ENCODE peak calls at places on chromosomes 12 and 14, in seven cellular contexts. Y is AG04449, A is dorsolateral prefrontal cortex, Q is astrocyte of the spinal cord, G is body of pancreas, F is MM.1S, B is fibroblast of mammary gland. N is an unnamed sample.

GRCh38 chr14:73762375-73762822 is 48.2 kb upstream of the PNMA1 start:
- DNase-seq in Y (no peak), A (no peak), F (peak; percentile 59), Q (no peak), G (no peak), B (no peak), N (no peak)

GRCh38 chr12:72271741-72272661 is at the start of gene TRHDE:
- DNase-seq in G (peak; percentile 75), Y (no peak), A (peak; percentile 25), Q (peak; percentile 76), B (peak; percentile 12), F (no peak), N (no peak)

GRCh38 chr12:88715673-88716072 is 135.4 kb upstream of the KITLG start:
- DNase-seq in Y (no peak), Q (no peak), F (no peak), B (no peak), A (no peak), G (no peak), N (no peak)

GRCh38 chr12:2409656-2410265 is 357.0 kb downstream of the CACNA1C start:
- DNase-seq in A (no peak), Y (no peak), B (no peak), Q (no peak), F (no peak), G (no peak), N (no peak)

GRCh38 chr14:89288114-89288513 is 128.9 kb downstream of the FOXN3 start:
- DNase-seq in Y (no peak), B (no peak), Q (no peak), F (no peak), G (peak; percentile 35), A (no peak), N (no peak)

GRCh38 chr12:129127771-129128170 is 274.5 kb downstream of the GLT1D1 start:
- DNase-seq in G (no peak), Y (no peak), Q (no peak), B (no peak), F (no peak), A (no peak), N (no peak)

GRCh38 chr14:103495854-103496253 is 26.8 kb downstream of the CKB start:
- DNase-seq in F (no peak), B (no peak), Y (no peak), Q (no peak), G (no peak), A (no peak), N (no peak)

GRCh38 chr12:42862055-42862454 is 272.5 kb upstream of the PRICKLE1 start:
- DNase-seq in F (no peak), A (no peak), B (no peak), G (no peak), Y (no peak), Q (peak; percentile 29), N (peak; percentile 60)

GRCh38 chr12:63915105-63915830 is 70.8 kb downstream of the SRGAP1 start:
- DNase-seq in F (no peak), G (no peak), Q (peak; percentile 72), B (peak; percentile 78), Y (no peak), A (no peak), N (peak; percentile 51)

GRCh38 chr12:3295225-3295624 is 195.8 kb upstream of the PRMT8 start:
- DNase-seq in Y (no peak), Q (no peak), G (no peak), F (no peak), B (no peak), A (no peak), N (no peak)

GRCh38 chr12:64383675-64384074 is 6.9 kb downstream of the C12orf56 start:
- DNase-seq in Y (no peak), F (no peak), A (no peak), G (no peak), B (peak; percentile 19), Q (no peak), N (no peak)

GRCh38 chr12:5562581-5562980 is 130.7 kb downstream of the NTF3 start:
- DNase-seq in Q (no peak), F (no peak), Y (no peak), A (no peak), B (no peak), G (no peak), N (no peak)

GRCh38 chr12:52130695-52131094 is 51.2 kb downstream of the SMIM41 start:
- DNase-seq in A (no peak), G (no peak), B (no peak), Q (no peak), F (no peak), Y (no peak), N (no peak)

GRCh38 chr14:73833530-73834257 is 17.9 kb upstream of the PTGR2 start:
- DNase-seq in F (no peak), G (peak; percentile 48), Q (peak; percentile 84), A (no peak), B (peak; percentile 36), Y (no peak), N (peak; percentile 67)

GRCh38 chr14:102155150-102155549 is 15.5 kb downstream of the WDR20 start:
- DNase-seq in F (no peak), Q (peak; percentile 21), Y (no peak), B (peak; percentile 37), A (no peak), G (no peak), N (no peak)

GRCh38 chr14:96592591-96593388 is 90.6 kb downstream of the PAPOLA start:
- DNase-seq in B (peak; percentile 32), A (peak; percentile 34), F (peak; percentile 14), Q (peak; percentile 13), G (peak; percentile 63), Y (no peak), N (no peak)

GRCh38 chr12:14841761-14842160 is 1.6 kb downstream of the ART4 start:
- DNase-seq in Q (peak; percentile 40), Y (no peak), G (peak; percentile 80), B (peak; percentile 68), A (no peak), F (no peak), N (peak; percentile 77)

GRCh38 chr12:3136641-3137267 is 59.6 kb downstream of the TSPAN9 start:
- DNase-seq in B (no peak), A (no peak), Y (no peak), F (no peak), G (no peak), Q (no peak), N (no peak)

GRCh38 chr14:68546839-68547238 is 246.0 kb downstream of the ZFP36L1 start:
- DNase-seq in B (peak; percentile 96), Y (peak; percentile 59), A (no peak), F (no peak), G (peak; percentile 37), Q (peak; percentile 69), N (no peak)

GRCh38 chr14:69259531-69260245 is at the start of gene GALNT16:
- DNase-seq in B (no peak), A (no peak), Q (peak; percentile 26), G (no peak), F (no peak), Y (no peak), N (no peak)

GRCh38 chr12:546920-547845 is 87.4 kb downstream of the B4GALNT3 start:
- DNase-seq in G (peak; percentile 61), B (peak; percentile 30), Q (peak; percentile 39), F (peak; percentile 64), Y (no peak), A (peak; percentile 55), N (no peak)

GRCh38 chr12:31951008-31951407 is 8.2 kb upstream of the RESF1 start:
- DNase-seq in Y (no peak), B (no peak), A (no peak), F (no peak), Q (no peak), G (no peak), N (no peak)
- H3K4me3 ChIP-seq in Y (no peak overlapping the region), B (no peak overlapping the region), A (no peak overlapping the region), F (no peak overlapping the region), Q (no peak overlapping the region), G (no peak overlapping the region), N (no peak overlapping the region)

DNA sequence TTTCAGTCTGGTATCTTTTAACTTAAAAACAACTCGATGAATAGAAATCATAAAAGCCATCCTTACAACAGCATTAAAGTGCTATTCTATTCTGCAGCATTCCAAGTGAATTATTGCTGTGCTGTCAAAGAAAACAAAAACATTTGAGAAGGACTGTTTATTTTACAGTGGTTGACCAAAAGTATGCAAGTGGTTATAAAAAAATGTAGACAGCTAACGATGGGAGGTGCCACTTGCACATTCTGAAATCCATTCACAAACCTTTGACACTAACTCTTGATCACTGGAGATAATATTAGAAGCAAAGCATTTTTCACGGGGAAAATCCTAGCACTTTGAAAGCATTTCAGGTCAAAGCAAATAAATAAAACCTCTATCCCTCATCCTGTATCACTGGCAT is 55.6 kb downstream of the HMGA2 start:
- DNase-seq in Y (peak; percentile 89), G (no peak), Q (peak; percentile 94), A (no peak), F (no peak), B (peak; percentile 88), N (no peak)
- TF ChIP-seq CTCF in Y (no peak), G (no peak), Q (no peak), A (no peak), F (no peak), B (no peak), N (no peak)

GRCh38 chr14:99592933-99593753 is 10.9 kb downstream of the CCDC85C start:
- DNase-seq in Y (no peak), Q (no peak), F (no peak), A (peak; percentile 59), B (no peak), G (no peak), N (no peak)
- H3K4me3 ChIP-seq in Y (no peak overlapping the region), Q (no peak overlapping the region), F (no peak overlapping the region), A (peak overlapping the region; percentile 40), B (no peak overlapping the region), G (no peak overlapping the region), N (no peak overlapping the region)

GRCh38 chr14:22972313-22972930 is 9.9 kb downstream of the AJUBA start:
- DNase-seq in A (no peak), F (no peak), Q (no peak), G (no peak), Y (no peak), B (no peak), N (no peak)

GRCh38 chr14:22976620-22977433 is 5.5 kb downstream of the AJUBA start:
- DNase-seq in A (no peak), B (peak; percentile 46), F (no peak), G (peak; percentile 55), Y (no peak), Q (peak; percentile 53), N (no peak)

GRCh38 chr14:22971152-22971551 is 11.2 kb downstream of the AJUBA start:
- DNase-seq in B (no peak), G (no peak), Y (no peak), A (no peak), F (no peak), Q (no peak), N (no peak)

GRCh38 chr14:22974530-22975313 is 7.6 kb downstream of the AJUBA start:
- DNase-seq in G (no peak), B (no peak), Y (no peak), F (no peak), A (no peak), Q (no peak), N (no peak)

DNA sequence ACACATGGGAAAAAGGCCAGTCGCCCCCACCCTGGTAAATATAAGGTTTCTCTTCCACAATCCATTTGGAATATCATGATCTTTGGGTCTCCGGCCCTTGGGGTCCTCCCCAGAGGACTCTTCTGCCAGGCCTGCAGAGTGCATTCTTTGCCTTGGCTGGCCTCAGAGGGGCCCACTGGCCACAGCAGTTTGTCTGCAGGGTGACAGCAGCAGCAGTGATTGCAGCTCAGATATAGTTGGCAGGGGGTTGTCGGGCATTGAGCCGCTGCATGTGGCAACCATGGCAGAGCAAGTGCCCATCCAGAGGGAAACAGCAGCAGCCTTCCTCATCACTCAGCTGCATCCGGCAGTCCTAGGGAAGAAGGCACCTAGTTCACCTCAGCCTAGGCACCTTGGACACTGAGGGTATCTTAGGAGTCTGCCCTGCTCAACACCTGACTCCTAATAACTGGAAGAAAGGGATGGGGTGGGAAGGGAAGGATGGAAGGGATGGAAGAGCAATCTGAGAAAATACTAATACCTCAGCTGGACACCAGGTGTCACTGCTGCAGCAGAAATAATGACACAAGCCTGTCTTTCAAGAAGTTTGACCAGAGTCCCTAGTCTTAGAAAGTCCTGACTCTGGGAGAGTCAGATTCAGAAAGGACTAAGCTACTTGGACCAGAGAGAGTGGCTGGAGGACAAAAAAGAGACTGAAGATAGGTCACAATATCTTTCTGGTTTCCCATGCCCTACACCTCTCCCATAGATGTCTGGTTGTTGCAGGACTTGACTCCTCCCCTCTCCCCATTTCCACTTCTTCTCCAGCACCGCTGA is 8.9 kb downstream of the AJUBA start:
- DNase-seq in A (no peak), G (peak; percentile 56), B (peak; percentile 74), F (peak; percentile 19), Q (peak; percentile 74), Y (no peak), N (no peak)
- TF ChIP-seq CTCF in A (peak; percentile 75), G (peak; percentile 86), B (peak; percentile 71), F (peak; percentile 43), Q (peak; percentile 65), Y (peak; percentile 52), N (peak; percentile 68)

N was measured in epithelial cell of proximal tubule.